ENCODE peak calls at places on chromosome 5, in four cellular contexts. W is CD8-positive, alpha-beta memory T cell; B is dorsolateral prefrontal cortex; S is AG04450. T is an unnamed sample.

GRCh38 chr5:156800982-156801381 is 49.1 kb upstream of the PPP1R2B start:
- DNase-seq in W (no peak), B (no peak), S (no peak), T (no peak)

GRCh38 chr5:136162001-136162400 is 29.4 kb downstream of the SMAD5 start:
- DNase-seq in W (no peak), B (no peak), S (no peak), T (no peak)

GRCh38 chr5:56264417-56265025 is 31.4 kb upstream of the ANKRD55 start:
- DNase-seq in W (no peak), B (no peak), S (no peak), T (no peak)

GRCh38 chr5:90909091-90909503 is 350.5 kb downstream of the ADGRV1 start:
- DNase-seq in W (no peak), B (no peak), S (peak; percentile 6), T (no peak)

GRCh38 chr5:15645376-15645775 is 145.4 kb downstream of the FBXL7 start:
- DNase-seq in W (no peak), B (no peak), S (no peak), T (no peak)

GRCh38 chr5:103244398-103244797 is 14.2 kb upstream of the MACIR start:
- DNase-seq in W (no peak), B (no peak), S (no peak), T (no peak)

GRCh38 chr5:147963948-147964693 is 57.8 kb upstream of the C5orf46 start:
- DNase-seq in W (no peak), B (no peak), S (no peak), T (no peak)

GRCh38 chr5:17203329-17204132 is 13.9 kb upstream of the BASP1 start:
- DNase-seq in W (no peak), B (no peak), S (no peak), T (peak; percentile 33)

GRCh38 chr5:102589661-102590060 is 90.9 kb upstream of the SLCO6A1 start:
- DNase-seq in W (no peak), B (no peak), S (no peak), T (no peak)

GRCh38 chr5:53069626-53070025 is 39.9 kb downstream of the MOCS2 start:
- DNase-seq in W (no peak), B (no peak), S (no peak), T (no peak)

GRCh38 chr5:90510438-90510837 is 18.9 kb downstream of the LYSMD3 start:
- DNase-seq in W (no peak), B (no peak), S (no peak), T (no peak)

GRCh38 chr5:145855842-145856267 is 17.0 kb downstream of the GRXCR2 start:
- DNase-seq in W (no peak), B (no peak), S (no peak), T (no peak)

GRCh38 chr5:33841829-33842228 is 50.0 kb downstream of the ADAMTS12 start:
- DNase-seq in W (no peak), B (no peak), S (no peak), T (no peak)

GRCh38 chr5:158975363-158975762 is 124.4 kb downstream of the EBF1 start:
- DNase-seq in W (no peak), B (no peak), S (no peak), T (no peak)

GRCh38 chr5:95892784-95893354 is 68.8 kb downstream of the ELL2 start:
- DNase-seq in W (no peak), B (no peak), S (no peak), T (no peak)

GRCh38 chr5:93800988-93801811 is 59.8 kb upstream of the POU5F2 start:
- DNase-seq in W (peak; percentile 30), B (no peak), S (no peak), T (peak; percentile 1)

GRCh38 chr5:177372534-177372896 is 11.7 kb upstream of the SLC34A1 start:
- DNase-seq in W (peak; percentile 31), B (no peak), S (no peak), T (no peak)

GRCh38 chr5:72013741-72014703 is 93.3 kb upstream of the MAP1B start:
- DNase-seq in W (no peak), B (peak; percentile 55), S (peak; percentile 16), T (peak; percentile 26)

GRCh38 chr5:33439905-33440481 is 772 bp upstream of the TARS1 start:
- DNase-seq in W (no peak), B (no peak), S (no peak), T (no peak)

GRCh38 chr5:122099060-122099790 is 21.2 kb upstream of the LOX start:
- DNase-seq in W (no peak), B (no peak), S (no peak), T (no peak)

GRCh38 chr5:79772651-79773050 is 83.0 kb downstream of the CMYA5 start:
- DNase-seq in W (no peak), B (no peak), S (no peak), T (no peak)
- H3K27ac ChIP-seq in W (no peak overlapping the region), B (no peak overlapping the region), S (no peak overlapping the region), T (no peak overlapping the region)

GRCh38 chr5:7877851-7878250 is 8.9 kb downstream of the MTRR start:
- DNase-seq in W (no peak), B (no peak), S (no peak), T (no peak)
- H3K27ac ChIP-seq in W (no peak overlapping the region), B (no peak overlapping the region), S (no peak overlapping the region), T (peak overlapping the region; percentile 48)

GRCh38 chr5:150265984-150266383 is 23.6 kb downstream of the CAMK2A start:
- DNase-seq in W (no peak), B (no peak), S (no peak), T (no peak)
- H3K27ac ChIP-seq in W (no peak overlapping the region), B (no peak overlapping the region), S (no peak overlapping the region), T (no peak overlapping the region)

GRCh38 chr5:213803-214395 is 4.1 kb downstream of the CCDC127 start:
- DNase-seq in W (no peak), B (no peak), S (no peak), T (no peak)

GRCh38 chr5:220008-220407 is 1.9 kb downstream of the SDHA start:
- DNase-seq in W (peak; percentile 43), B (no peak), S (no peak), T (no peak)

GRCh38 chr5:219492-219891 is 1.4 kb downstream of the SDHA start:
- DNase-seq in W (peak; percentile 34), B (no peak), S (no peak), T (no peak)

GRCh38 chr5:217860-218456 is at the start of the genes CCDC127 and SDHA:
- DNase-seq in W (peak; percentile 99), B (peak; percentile 92), S (peak; percentile 68), T (peak; percentile 82)

DNA sequence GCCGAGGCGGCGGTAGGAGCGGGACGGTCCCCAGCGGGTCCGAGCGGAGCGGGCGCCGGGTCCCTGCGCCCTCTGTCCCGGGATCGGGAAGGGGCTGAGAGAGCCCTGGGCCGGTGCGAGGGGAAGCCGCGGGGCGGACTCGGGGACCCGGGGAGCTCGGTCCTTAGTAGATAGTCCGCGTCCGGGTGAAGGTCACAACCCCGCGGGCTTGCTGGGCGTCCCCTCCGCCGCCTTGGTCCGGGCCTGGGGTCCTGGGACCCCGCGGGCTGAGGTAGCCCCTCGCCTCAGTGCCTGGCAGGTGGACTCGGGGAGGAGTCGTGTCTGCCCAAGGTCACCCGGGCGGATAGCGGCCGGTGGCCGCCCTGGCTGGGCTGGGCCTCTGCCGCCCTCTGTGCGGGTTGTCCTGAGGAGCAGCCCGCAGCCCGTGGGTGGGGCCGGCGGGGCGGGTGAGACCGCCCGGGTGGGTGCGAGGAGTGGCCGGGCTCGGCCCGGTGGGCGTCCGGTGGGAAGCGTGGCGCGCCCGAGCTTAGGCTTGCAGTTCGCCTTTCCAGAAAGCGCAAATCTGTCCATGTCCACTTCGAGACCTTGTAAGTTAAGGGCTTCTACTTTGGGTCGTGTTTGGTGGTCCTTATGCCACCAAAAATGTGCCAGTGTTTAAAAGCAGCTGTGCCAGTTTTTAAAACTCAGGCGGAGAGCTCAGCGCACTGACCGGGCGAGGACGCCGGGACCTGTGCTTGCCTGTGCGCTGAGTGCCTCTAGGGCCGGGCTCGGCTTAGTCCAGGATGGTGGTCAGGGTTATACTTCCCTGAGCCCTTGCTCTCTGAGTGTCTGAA is 553 bp downstream of the SDHA start:
- DNase-seq in W (peak; percentile 15), B (no peak), S (no peak), T (no peak)
- H3K27ac ChIP-seq in W (peak overlapping the region; percentile 73), B (no peak overlapping the region), S (peak overlapping the region; percentile 39), T (peak overlapping the region; percentile 44)

DNA sequence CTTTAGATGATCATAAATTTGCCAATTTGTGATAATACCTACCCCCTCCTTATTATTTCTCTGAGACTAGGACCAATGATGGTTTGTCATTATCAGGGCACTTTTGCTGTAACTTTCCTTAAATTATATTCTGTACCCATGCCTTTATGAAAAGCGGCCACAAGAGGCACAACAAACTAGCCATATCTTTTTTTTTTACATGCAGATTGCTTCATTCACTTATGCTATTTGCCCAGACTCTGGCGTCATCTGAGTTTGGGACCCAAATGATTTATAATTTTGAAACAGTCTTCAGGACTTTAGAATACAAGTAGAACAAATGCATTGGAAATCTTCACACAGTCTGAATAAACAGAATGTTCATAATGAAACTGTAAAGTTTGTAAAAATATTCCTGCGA is 408.1 kb downstream of the MAT2B start:
- DNase-seq in W (no peak), B (no peak), S (no peak), T (no peak)
- H3K27ac ChIP-seq in W (no peak overlapping the region), B (no peak overlapping the region), S (no peak overlapping the region), T (no peak overlapping the region)

GRCh38 chr5:98041661-98042060 is 731.8 kb upstream of the RGMB start:
- DNase-seq in W (no peak), B (no peak), S (no peak), T (no peak)

GRCh38 chr5:98042521-98042920 is 730.9 kb upstream of the RGMB start:
- DNase-seq in W (no peak), B (no peak), S (no peak), T (no peak)

GRCh38 chr5:98042961-98043360 is 730.5 kb upstream of the RGMB start:
- DNase-seq in W (no peak), B (no peak), S (no peak), T (no peak)
- H3K27ac ChIP-seq in W (no peak overlapping the region), B (no peak overlapping the region), S (no peak overlapping the region), T (no peak overlapping the region)

GRCh38 chr5:106784846-106785245 is 885.9 kb downstream of the EFNA5 start:
- DNase-seq in W (no peak), B (no peak), S (no peak), T (no peak)
- H3K27ac ChIP-seq in W (no peak overlapping the region), B (no peak overlapping the region), S (no peak overlapping the region), T (no peak overlapping the region)

GRCh38 chr5:104903941-104904340 is 1341.4 kb upstream of the NUDT12 start:
- DNase-seq in W (no peak), B (no peak), S (no peak), T (no peak)
- H3K27ac ChIP-seq in W (no peak overlapping the region), B (no peak overlapping the region), S (no peak overlapping the region), T (no peak overlapping the region)

DNA sequence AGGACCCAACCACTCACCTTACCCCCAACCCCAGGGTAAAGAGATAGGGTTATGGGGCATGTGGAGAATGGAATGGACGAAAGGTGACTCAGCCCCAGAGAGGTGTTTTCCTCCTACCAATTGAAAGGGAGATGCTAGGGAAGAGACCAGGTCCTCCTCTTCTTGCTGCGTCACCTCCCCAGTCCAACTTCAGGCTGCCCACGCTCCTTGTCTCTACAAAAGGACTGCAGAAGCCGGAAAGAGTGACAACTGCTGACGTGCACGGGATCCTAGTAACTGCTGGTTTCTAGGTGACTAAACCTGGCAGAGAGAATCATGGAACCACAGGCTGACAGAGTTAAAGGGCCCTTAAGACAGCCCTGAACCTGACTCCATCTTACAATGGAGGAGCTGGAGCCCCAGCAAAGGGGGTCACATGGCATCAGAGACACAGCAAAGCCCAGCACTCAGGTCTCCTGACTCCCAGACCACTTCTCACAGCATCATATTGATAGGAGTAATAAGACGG is 2.2 kb downstream of the GPX3 start:
- DNase-seq in W (no peak), B (peak; percentile 72), S (no peak), T (peak; percentile 74)
- H3K27ac ChIP-seq in W (peak overlapping the region; percentile 25), B (peak overlapping the region; percentile 4), S (no peak overlapping the region), T (peak overlapping the region; percentile 52)

GRCh38 chr5:43556857-43557593 is at the start of gene PAIP1:
- DNase-seq in W (peak; percentile 90), B (peak; percentile 69), S (peak; percentile 63), T (peak; percentile 91)
- H3K27ac ChIP-seq in W (peak within 1 kb of the TSS; percentile 81), B (peak within 1 kb of the TSS; percentile 88), S (peak within 1 kb of the TSS; percentile 87), T (peak within 1 kb of the TSS; percentile 78)

T was measured in caudate nucleus.